ENCODE peak calls at places on chromosomes 3 and 15, in five cellular contexts. J is right atrium auricular region, F is activated B cell treated with CpG ODN at 0.5 μM for 24 hours, C is fibroblast of lung, A is mesothelial cell of epicardium. T is an unnamed sample.

GRCh38 chr3:193783166-193783896 is 190.3 kb downstream of the OPA1 start:
- DNase-seq in F (no peak), J (no peak), A (no peak), C (no peak), T (no peak)

GRCh38 chr3:156201411-156202405 is 81.3 kb downstream of the KCNAB1 start:
- DNase-seq in F (no peak), C (no peak), J (no peak), A (no peak), T (no peak)

GRCh38 chr15:90686435-90687218 is 30.5 kb upstream of the BLM start:
- DNase-seq in J (no peak), A (no peak), C (no peak), F (no peak), T (no peak)

GRCh38 chr15:74725845-74726773 is 781 bp upstream of the CYP1A1 start:
- DNase-seq in J (no peak), F (peak; percentile 50), A (no peak), C (no peak), T (peak; percentile 65)

GRCh38 chr3:160343132-160343531 is 55.9 kb downstream of the IFT80 start:
- DNase-seq in F (no peak), J (no peak), A (no peak), C (peak; percentile 49), T (no peak)

GRCh38 chr15:46409879-46410278 is 775.0 kb downstream of the SQOR start:
- DNase-seq in J (no peak), A (no peak), C (no peak), F (no peak), T (no peak)

GRCh38 chr15:33013827-33014445 is 180.6 kb downstream of the FMN1 start:
- DNase-seq in F (no peak), J (no peak), A (no peak), C (peak; percentile 51), T (no peak)

GRCh38 chr3:73500321-73500720 is 124.4 kb downstream of the PDZRN3 start:
- DNase-seq in A (no peak), F (no peak), J (no peak), C (no peak), T (no peak)

GRCh38 chr15:65101418-65101890 is 13.5 kb downstream of the UBAP1L start:
- DNase-seq in F (no peak), C (peak; percentile 83), A (no peak), J (peak; percentile 78), T (peak; percentile 84)

GRCh38 chr3:100455841-100456550 is 36.4 kb upstream of the TMEM45A start:
- DNase-seq in J (no peak), F (no peak), A (no peak), C (no peak), T (no peak)

GRCh38 chr3:127083778-127084355 is 101.0 kb downstream of the PLXNA1 start:
- DNase-seq in J (no peak), C (no peak), F (no peak), A (no peak), T (no peak)

GRCh38 chr15:80820092-80820491 is 40.9 kb downstream of the CEMIP start:
- DNase-seq in C (no peak), F (no peak), J (no peak), A (no peak), T (no peak)

GRCh38 chr3:109804697-109805096 is 467.4 kb upstream of the DPPA4 start:
- DNase-seq in C (no peak), F (no peak), J (no peak), A (no peak), T (no peak)

GRCh38 chr3:136698361-136698760 is 53.8 kb downstream of the STAG1 start:
- DNase-seq in C (no peak), J (no peak), F (no peak), A (no peak), T (no peak)

DNA sequence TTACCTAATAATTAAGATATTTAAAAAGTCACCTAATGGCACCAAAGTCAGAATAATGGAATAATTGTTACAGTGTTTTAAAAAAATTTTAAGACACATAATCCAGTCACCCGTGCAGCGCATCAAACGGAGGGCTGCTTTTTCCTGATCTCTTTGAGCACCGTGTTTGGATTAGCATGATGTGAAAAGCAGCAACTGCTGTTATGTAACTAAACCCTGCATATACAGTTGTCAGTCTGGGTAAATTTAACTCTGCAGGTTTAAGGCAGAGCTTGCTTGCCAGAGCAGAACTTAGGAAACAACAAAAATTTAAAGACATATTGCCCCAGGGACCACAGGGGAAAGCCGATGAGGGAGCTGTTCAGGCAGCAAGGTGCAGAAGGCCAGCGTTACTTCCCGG is 32.4 kb downstream of the RORA start:
- DNase-seq in J (no peak), A (no peak), C (no peak), F (no peak), T (no peak)
- TF ChIP-seq CTCF in J (no peak), A (no peak), C (no peak), F (no peak), T (no peak)

GRCh38 chr3:108305484-108306172 is 9.3 kb downstream of the HHLA2 start:
- DNase-seq in J (no peak), C (no peak), A (no peak), F (no peak), T (no peak)
- TF ChIP-seq CTCF in J (no peak), C (no peak), A (no peak), F (no peak), T (no peak)

GRCh38 chr3:45343947-45344346 is 44.4 kb upstream of the LARS2 start:
- DNase-seq in C (peak; percentile 19), A (no peak), F (no peak), J (no peak), T (no peak)
- TF ChIP-seq CTCF in C (no peak), A (no peak), F (no peak), J (no peak), T (no peak)

DNA sequence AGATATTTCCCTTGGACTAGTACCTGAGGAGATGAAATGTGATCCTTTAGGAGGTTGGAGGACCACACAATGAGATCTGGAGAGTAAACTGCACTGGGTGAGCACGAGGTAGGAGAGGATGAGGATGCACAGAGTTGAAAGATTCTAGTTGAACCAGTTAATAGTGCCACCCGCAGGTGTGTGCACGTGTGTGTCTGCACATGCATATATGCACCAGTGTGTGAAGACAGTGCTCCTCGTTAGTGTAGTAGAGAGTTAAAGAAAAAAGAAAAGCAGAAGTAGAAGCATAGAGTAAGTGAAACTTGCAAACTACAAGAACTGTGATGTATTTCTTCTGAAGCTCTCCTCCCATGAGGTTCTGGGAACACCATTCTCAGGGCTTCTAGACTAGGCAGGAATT is 8.4 kb downstream of the MED12L start:
- DNase-seq in C (no peak), F (no peak), A (no peak), J (no peak), T (no peak)
- TF ChIP-seq CTCF in C (no peak), F (no peak), A (no peak), J (no peak), T (no peak)

GRCh38 chr15:63803106-63803886 is 30.5 kb downstream of the HERC1 start:
- DNase-seq in C (no peak), J (no peak), F (no peak), A (no peak), T (no peak)
- TF ChIP-seq CTCF in C (no peak), J (no peak), F (no peak), A (no peak), T (no peak)

DNA sequence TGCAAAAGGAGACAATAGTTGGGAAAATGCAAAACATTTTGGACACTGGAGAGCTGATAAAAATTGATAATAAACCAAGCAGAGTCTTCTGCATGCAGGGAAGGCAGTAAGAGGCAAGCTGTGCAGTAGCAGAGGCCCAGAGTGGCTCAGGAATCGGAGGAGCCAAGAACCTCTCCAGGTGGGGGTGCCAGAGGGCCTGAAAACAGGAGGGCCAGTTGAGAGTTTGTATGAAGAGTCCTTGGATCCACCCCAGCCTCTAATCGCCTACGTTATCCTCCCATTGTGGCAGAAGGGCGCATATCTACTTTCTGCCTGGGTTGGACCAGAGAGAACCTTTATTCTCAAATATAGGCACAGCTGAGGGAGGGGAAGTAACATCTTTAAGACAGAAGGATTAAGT is 48.9 kb upstream of the RBP1 start:
- DNase-seq in A (no peak), C (no peak), F (no peak), J (no peak), T (no peak)
- TF ChIP-seq CTCF in A (no peak), C (no peak), F (no peak), J (peak; percentile 44), T (no peak)

GRCh38 chr3:9828801-9829755 is 14.7 kb downstream of the RPUSD3 start:
- DNase-seq in J (no peak), A (no peak), F (no peak), C (no peak), T (no peak)
- TF ChIP-seq CTCF in J (no peak), A (no peak), F (no peak), C (no peak), T (no peak)

GRCh38 chr3:52230889-52231499 is 5.5 kb upstream of the TLR9 start:
- DNase-seq in F (no peak), C (no peak), J (no peak), A (no peak), T (no peak)

GRCh38 chr3:52231502-52232278 is 6.2 kb upstream of the TLR9 start:
- DNase-seq in J (no peak), F (peak; percentile 89), C (peak; percentile 45), A (peak; percentile 56), T (peak; percentile 69)

GRCh38 chr3:52233968-52234367 is 5.0 kb downstream of the TWF2 start:
- DNase-seq in J (no peak), A (no peak), C (no peak), F (no peak), T (no peak)

GRCh38 chr3:52233108-52233591 is 5.8 kb downstream of the TWF2 start:
- DNase-seq in J (no peak), F (no peak), A (no peak), C (no peak), T (no peak)

GRCh38 chr3:52232279-52233107 is 6.5 kb downstream of the TWF2 start:
- DNase-seq in J (no peak), C (no peak), A (no peak), F (no peak), T (no peak)
- TF ChIP-seq CTCF in J (no peak), C (no peak), A (no peak), F (no peak), T (peak; percentile 47)

T was measured in neural crest cell.